ENCODE peak calls at places on chromosomes 6 and 20, in seven cellular contexts. Q, L, I, V, Y, O and J are unnamed samples.

GRCh38 chr20:6651561-6651960 is 115.9 kb upstream of the BMP2 start:
- DNase-seq in Q (no peak), O (no peak), L (no peak), V (no peak), I (no peak), Y (no peak), J (no peak)

GRCh38 chr20:8242827-8243764 is 111.0 kb downstream of the PLCB1 start:
- DNase-seq in I (no peak), L (peak), Y (no peak), V (no peak), Q (peak), O (no peak), J (no peak)

GRCh38 chr6:13733178-13733851 is 21.7 kb upstream of the RANBP9 start:
- DNase-seq in O (peak), L (peak), V (no peak), I (peak), Y (peak), Q (peak), J (peak)

GRCh38 chr6:64409948-64410347 is 774.3 kb downstream of the PHF3 start:
- DNase-seq in Y (no peak), V (no peak), O (no peak), Q (no peak), I (no peak), L (no peak), J (no peak)

GRCh38 chr6:33206864-33207568 is 1.3 kb upstream of the RING1 start:
- DNase-seq in Q (no peak), O (no peak), Y (no peak), V (no peak), L (peak), I (no peak), J (no peak)

GRCh38 chr6:154343473-154344308 is 12.9 kb downstream of the IPCEF1 start:
- DNase-seq in Q (peak), O (peak), I (peak), V (no peak), L (peak), Y (no peak), J (no peak)

GRCh38 chr20:8151371-8151770 is 19.3 kb downstream of the PLCB1 start:
- DNase-seq in O (no peak), V (no peak), L (peak), I (peak), Y (no peak), Q (peak), J (no peak)

GRCh38 chr6:15398657-15399287 is 152.9 kb downstream of the JARID2 start:
- DNase-seq in Y (no peak), I (no peak), L (no peak), V (no peak), O (no peak), Q (no peak), J (no peak)

GRCh38 chr6:89941847-89942497 is 47.7 kb downstream of the GJA10 start:
- DNase-seq in L (no peak), V (no peak), Y (no peak), I (no peak), Q (no peak), O (no peak), J (no peak)

GRCh38 chr6:40551966-40552365 is 35.2 kb downstream of the LRFN2 start:
- DNase-seq in V (no peak), O (no peak), L (no peak), Y (no peak), I (no peak), Q (no peak), J (no peak)

GRCh38 chr6:85756982-85757381 is 114.3 kb upstream of the SYNCRIP start:
- DNase-seq in Q (peak), L (peak), O (no peak), V (peak), Y (peak), I (peak), J (no peak)

GRCh38 chr20:21432911-21433310 is 35.6 kb upstream of the NKX2-4 start:
- DNase-seq in L (peak), V (no peak), Y (no peak), Q (no peak), O (no peak), I (no peak), J (no peak)

GRCh38 chr6:111852704-111853103 is 20.5 kb downstream of the FYN start:
- DNase-seq in Q (peak), Y (no peak), V (no peak), L (peak), I (no peak), O (no peak), J (no peak)

GRCh38 chr20:63363013-63363957 is 2.1 kb upstream of the CHRNA4 start:
- DNase-seq in I (no peak), Q (no peak), V (no peak), Y (no peak), L (no peak), O (no peak), J (no peak)

GRCh38 chr6:6635291-6635690 is 46.8 kb downstream of the LY86 start:
- DNase-seq in Q (no peak), I (no peak), Y (no peak), O (no peak), V (no peak), L (no peak), J (no peak)

GRCh38 chr20:24984963-24985640 is 7.4 kb downstream of the APMAP start:
- DNase-seq in O (no peak), L (no peak), I (no peak), Y (no peak), Q (no peak), V (no peak), J (no peak)

GRCh38 chr6:35084041-35084491 is 57.1 kb downstream of the TCP11 start:
- DNase-seq in Q (no peak), V (no peak), O (peak), I (no peak), Y (no peak), L (no peak), J (no peak)

GRCh38 chr6:34792605-34793500 is 970 bp downstream of the BLTP3A start:
- DNase-seq in V (peak), O (peak), Y (no peak), I (no peak), L (peak), Q (peak), J (no peak)

GRCh38 chr6:63975685-63976084 is 340.1 kb downstream of the PHF3 start:
- DNase-seq in O (no peak), Q (peak), Y (no peak), L (no peak), I (no peak), V (no peak), J (no peak)

GRCh38 chr6:40845588-40845987 is 193.4 kb downstream of the UNC5CL start:
- DNase-seq in O (no peak), Y (no peak), I (peak), L (peak), Q (peak), V (peak), J (no peak)

GRCh38 chr6:4610256-4610655 is 165.9 kb upstream of the CDYL start:
- DNase-seq in V (no peak), L (peak), Q (peak), Y (peak), O (peak), I (peak), J (no peak)

GRCh38 chr6:130931683-130932082 is 104.5 kb downstream of the SMLR1 start:
- DNase-seq in I (no peak), Y (no peak), L (no peak), O (no peak), V (no peak), Q (no peak), J (no peak)

GRCh38 chr20:9161308-9161707 is 92.4 kb downstream of the PLCB4 start:
- DNase-seq in I (no peak), O (no peak), L (no peak), Y (no peak), V (no peak), Q (no peak), J (no peak)

GRCh38 chr20:41334452-41335421 is 5.9 kb upstream of the LPIN3 start:
- DNase-seq in Q (peak), V (no peak), L (no peak), O (peak), I (no peak), Y (no peak), J (no peak)

GRCh38 chr6:123715243-123715863 is 78.6 kb upstream of the TRDN start:
- DNase-seq in I (peak), O (no peak), V (no peak), Q (peak), L (peak), Y (no peak), J (no peak)

GRCh38 chr20:31823360-31824124 is 4.4 kb downstream of the MYLK2 start:
- DNase-seq in Y (no peak), V (no peak), L (peak), I (no peak), Q (no peak), O (no peak), J (no peak)

GRCh38 chr6:168032383-168032760 is 34.9 kb downstream of the KIF25 start:
- DNase-seq in Y (peak), I (peak), L (peak), Q (peak), V (no peak), O (peak), J (peak)

GRCh38 chr20:572752-573151 is 29.2 kb upstream of the CSNK2A1 start:
- DNase-seq in L (no peak), V (no peak), O (no peak), Y (no peak), I (no peak), Q (no peak), J (no peak)

GRCh38 chr6:34572021-34572420 is 15.9 kb upstream of the SPDEF start:
- DNase-seq in O (no peak), V (no peak), Y (no peak), I (no peak), L (no peak), Q (no peak), J (no peak)

GRCh38 chr20:15597306-15597705 is 975.9 kb downstream of the KIF16B start:
- DNase-seq in Q (no peak), L (no peak), V (no peak), I (no peak), Y (no peak), O (no peak), J (no peak)

GRCh38 chr6:140541288-140541687 is 1166.8 kb upstream of the CITED2 start:
- DNase-seq in I (no peak), L (no peak), O (no peak), Y (no peak), V (no peak), Q (no peak), J (no peak)

GRCh38 chr6:169589699-169590257 is 112.1 kb downstream of the WDR27 start:
- DNase-seq in Y (peak), I (peak), V (no peak), L (no peak), O (no peak), Q (no peak), J (no peak)

GRCh38 chr6:38501931-38502330 is 137.8 kb downstream of the BTBD9 start:
- DNase-seq in Q (no peak), Y (no peak), I (no peak), V (no peak), O (no peak), L (no peak), J (no peak)

GRCh38 chr6:9581155-9581554 is 833.7 kb downstream of the TFAP2A start:
- DNase-seq in V (no peak), L (no peak), Y (no peak), Q (no peak), I (no peak), O (no peak), J (no peak)

GRCh38 chr6:28335040-28335563 is 846 bp downstream of the ZSCAN31 start:
- DNase-seq in Q (no peak), Y (no peak), O (no peak), L (no peak), V (no peak), I (no peak), J (no peak)

GRCh38 chr6:28334272-28335039 is 1.5 kb downstream of the ZSCAN31 start:
- DNase-seq in Q (no peak), O (no peak), I (no peak), L (no peak), Y (no peak), V (no peak), J (no peak)

GRCh38 chr6:28335564-28336283 is at the start of gene ZSCAN31:
- DNase-seq in O (peak), I (peak), L (peak), Y (peak), Q (peak), V (peak), J (peak)

GRCh38 chr6:28333599-28334018 is 2.3 kb downstream of the ZSCAN31 start:
- DNase-seq in Y (no peak), V (no peak), O (no peak), Q (no peak), L (no peak), I (no peak), J (no peak)

GRCh38 chr6:28333047-28333446 is 2.9 kb downstream of the ZSCAN31 start:
- DNase-seq in Y (no peak), V (no peak), I (no peak), O (no peak), Q (no peak), L (no peak), J (no peak)
- H3K4me3 ChIP-seq in Y (no peak), V (no peak), I (no peak), O (no peak), Q (no peak), L (no peak), J (no peak)

DNA sequence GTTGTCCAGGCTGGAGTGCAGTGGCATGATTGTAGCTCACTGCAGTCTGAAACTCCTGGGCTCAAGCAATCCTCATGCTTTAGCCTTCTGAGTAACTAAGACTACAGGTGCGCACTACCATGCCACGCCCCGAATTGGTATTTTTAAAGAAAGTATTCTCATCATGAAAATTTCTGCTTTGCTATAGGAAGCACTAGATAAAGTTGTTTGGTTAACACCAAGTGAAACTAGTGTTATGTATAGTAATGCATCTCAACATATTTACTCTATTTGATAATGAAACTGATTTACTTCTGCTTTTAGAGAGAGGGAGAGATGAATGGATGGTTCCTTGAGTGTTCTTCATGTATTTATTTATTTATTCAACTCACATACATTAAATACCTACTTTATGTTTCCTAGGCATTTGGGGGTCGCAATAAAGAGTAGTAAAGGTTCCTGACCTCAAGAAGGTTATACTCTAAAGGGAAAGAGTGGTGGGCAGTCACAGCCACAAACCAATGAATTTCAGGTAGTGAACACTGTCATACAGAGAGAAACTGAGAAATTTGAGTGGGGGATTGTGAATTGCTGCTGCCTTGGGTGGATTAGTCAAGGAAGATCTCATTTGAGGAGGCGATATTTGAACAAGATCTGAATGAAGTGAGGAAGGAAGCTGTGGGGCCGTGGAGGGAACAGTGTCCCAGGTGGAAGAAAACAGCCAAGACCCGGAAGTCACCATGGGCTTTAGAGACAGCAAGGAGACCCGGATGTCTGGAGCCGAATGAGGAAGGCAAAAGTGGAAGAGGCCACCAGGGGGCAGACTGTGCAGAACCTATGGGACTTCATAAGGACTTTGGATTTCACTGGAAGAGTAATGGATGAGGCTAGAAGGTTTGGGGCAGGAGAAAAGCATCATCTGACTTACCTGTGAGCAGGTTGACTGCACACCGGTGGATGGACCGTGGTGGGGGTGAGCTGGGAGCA is 185.6 kb downstream of the TSHZ2 start:
- DNase-seq in Q (peak), I (peak), L (peak), O (no peak), Y (no peak), V (peak), J (no peak)
- TF ChIP-seq CTCF in Q (peak), I (peak), L (peak), O (peak), Y (peak), V (peak), J (peak)

GRCh38 chr6:105677671-105678475 is 275.0 kb upstream of the PREP start:
- DNase-seq in L (no peak), Q (no peak), Y (no peak), V (no peak), O (no peak), I (no peak), J (no peak)

GRCh38 chr6:105676837-105677236 is 274.0 kb upstream of the PREP start:
- DNase-seq in L (no peak), V (no peak), Y (no peak), I (no peak), O (no peak), Q (no peak), J (no peak)

GRCh38 chr6:105680131-105680530 is 277.2 kb upstream of the PREP start:
- DNase-seq in Q (no peak), V (no peak), I (no peak), O (no peak), Y (no peak), L (no peak), J (no peak)

GRCh38 chr6:105681061-105681460 is 278.2 kb upstream of the PREP start:
- DNase-seq in O (no peak), Q (no peak), Y (no peak), I (no peak), V (no peak), L (no peak), J (no peak)

DNA sequence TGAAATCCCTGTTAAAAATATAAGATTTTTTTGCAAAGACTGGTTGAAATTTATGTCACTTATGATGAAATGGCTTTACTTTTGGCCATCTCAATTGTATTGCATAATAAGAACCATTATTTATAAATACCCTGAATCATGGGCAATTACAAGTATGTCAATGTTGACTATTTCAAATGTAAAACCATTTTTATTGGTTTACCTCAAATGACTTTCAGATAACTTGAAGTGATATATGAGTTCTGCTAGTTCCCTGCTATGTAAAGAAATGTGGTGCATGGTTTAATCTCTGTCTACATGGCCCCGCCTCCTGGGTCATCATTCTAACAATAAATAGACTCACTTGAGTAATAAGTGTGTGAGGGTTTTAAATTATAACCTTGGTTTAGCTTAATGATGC is 275.6 kb upstream of the PREP start:
- DNase-seq in I (no peak), L (peak), Q (no peak), V (no peak), O (no peak), Y (no peak), J (no peak)
- H3K4me3 ChIP-seq in I (no peak), L (no peak), Q (no peak), V (no peak), O (no peak), Y (no peak), J (no peak)

GRCh38 chr6:54621285-54621684 is 225.3 kb upstream of the FAM83B start:
- DNase-seq in I (no peak), V (no peak), Y (no peak), Q (no peak), L (peak), O (no peak), J (no peak)
- TF ChIP-seq CTCF in I (peak), V (no peak), Y (peak), Q (no peak), L (peak), O (no peak), J (no peak)

GRCh38 chr6:139161169-139161568 is 26.3 kb downstream of the HECA start:
- DNase-seq in Y (peak), V (no peak), L (peak), O (no peak), Q (no peak), I (peak), J (no peak)
- H3K4me3 ChIP-seq in Y (no peak), V (no peak), L (no peak), O (no peak), Q (no peak), I (no peak), J (no peak)

DNA sequence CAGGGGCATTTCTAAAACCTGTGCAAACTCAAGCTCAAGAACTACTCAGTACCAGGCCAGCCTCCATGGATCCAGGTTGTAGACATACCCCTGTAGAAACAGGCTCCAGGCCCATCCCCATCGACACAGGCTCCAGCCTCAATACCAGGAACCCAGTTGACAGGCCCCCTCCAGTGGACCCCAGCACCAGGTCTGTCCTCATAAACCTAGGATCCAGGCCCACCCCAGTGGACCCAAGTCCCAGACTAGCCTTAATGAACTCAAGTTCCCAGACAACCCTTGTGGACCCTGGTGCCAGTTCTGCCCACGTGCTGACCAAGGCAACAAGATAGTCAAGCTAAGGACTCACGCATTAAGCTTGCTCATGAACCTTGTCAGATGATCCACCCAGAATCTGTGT is 476.9 kb downstream of the TBC1D32 start:
- DNase-seq in L (no peak), I (no peak), O (no peak), Q (no peak), V (no peak), Y (no peak), J (no peak)
- TF ChIP-seq CTCF in L (no peak), I (no peak), O (no peak), Q (no peak), V (no peak), Y (no peak), J (no peak)

DNA sequence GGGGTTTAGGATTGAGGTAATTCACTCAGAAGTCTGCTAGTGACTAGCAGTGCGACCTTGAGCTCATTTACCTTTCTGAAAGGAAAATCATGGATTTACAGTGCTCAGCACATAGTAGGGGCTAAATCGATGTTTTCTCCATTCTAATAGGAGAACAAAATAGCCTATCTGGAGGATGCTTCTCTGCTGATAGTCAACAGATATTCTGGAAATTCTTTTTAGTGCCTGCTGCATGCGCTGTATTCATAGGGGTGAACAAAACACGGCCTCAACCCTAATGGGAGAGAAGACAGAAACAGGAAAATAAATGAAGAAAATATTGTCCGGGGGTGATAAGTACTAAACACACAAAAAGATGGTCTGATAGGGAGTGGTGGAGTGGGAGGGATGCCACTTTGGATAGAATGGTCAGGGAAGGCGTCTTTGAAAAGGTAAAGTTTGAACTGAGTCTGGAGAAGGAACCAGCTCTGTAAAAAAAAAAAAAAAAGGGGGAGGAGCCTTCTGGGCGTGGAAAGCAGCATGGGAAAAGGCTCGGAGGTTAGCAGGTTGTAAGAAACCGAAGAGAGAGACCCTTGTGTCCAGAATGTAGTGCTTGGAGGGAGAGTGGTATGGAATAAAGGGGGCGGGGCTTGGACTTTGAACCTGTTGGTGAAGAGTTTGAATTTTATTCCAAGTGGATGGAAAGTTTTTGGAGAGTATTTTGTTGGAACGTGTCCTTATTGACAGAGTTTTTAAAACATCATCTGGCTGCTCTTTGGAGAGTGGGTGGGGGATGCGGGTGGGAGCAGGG is 1.7 kb downstream of the CHMP4B start:
- DNase-seq in L (peak), O (no peak), I (no peak), Y (no peak), V (peak), Q (no peak), J (no peak)
- H3K4me3 ChIP-seq in L (peak), O (peak), I (peak), Y (peak), V (peak), Q (peak), J (peak)